ENCODE peak calls at places on chromosomes 2 and 18, in six cellular contexts. One of them, this sample, is unnamed.

GRCh38 chr2:24577481-24577880 is 86.4 kb downstream of the NCOA1 start:
- DNase-seq in GM23338: no peak
- DNase-seq in HCT116: no peak
- DNase-seq in A549: no peak
- DNase-seq in K562: no peak
- DNase-seq in Panc1: no peak
- DNase-seq in this sample: no peak

GRCh38 chr18:13217466-13217961 is 1.0 kb upstream of the LDLRAD4 start:
- DNase-seq in Panc1: no peak
- DNase-seq in GM23338: peak
- DNase-seq in A549: no peak
- DNase-seq in K562: peak
- DNase-seq in HCT116: no peak
- DNase-seq in this sample: peak

GRCh38 chr2:197445746-197446145 is 7.6 kb upstream of the COQ10B start:
- DNase-seq in HCT116: no peak
- DNase-seq in GM23338: no peak
- DNase-seq in A549: no peak
- DNase-seq in Panc1: no peak
- DNase-seq in K562: no peak
- DNase-seq in this sample: no peak

GRCh38 chr2:102932521-102932920 is 170.7 kb downstream of the TMEM182 start:
- DNase-seq in K562: no peak
- DNase-seq in Panc1: no peak
- DNase-seq in HCT116: no peak
- DNase-seq in A549: no peak
- DNase-seq in GM23338: no peak
- DNase-seq in this sample: no peak

GRCh38 chr18:35174093-35174731 is 66.6 kb upstream of the ZNF397 start:
- DNase-seq in A549: no peak
- DNase-seq in Panc1: no peak
- DNase-seq in GM23338: peak
- DNase-seq in K562: peak
- DNase-seq in HCT116: no peak
- DNase-seq in this sample: peak

GRCh38 chr2:23566236-23567142 is 181.5 kb downstream of the KLHL29 start:
- DNase-seq in Panc1: no peak
- DNase-seq in A549: peak
- DNase-seq in K562: peak
- DNase-seq in HCT116: no peak
- DNase-seq in GM23338: peak
- DNase-seq in this sample: no peak

GRCh38 chr2:212901604-212902275 is 249.7 kb downstream of the IKZF2 start:
- DNase-seq in Panc1: no peak
- DNase-seq in K562: no peak
- DNase-seq in GM23338: no peak
- DNase-seq in HCT116: no peak
- DNase-seq in A549: no peak
- DNase-seq in this sample: no peak

GRCh38 chr2:142180820-142181533 is 50.2 kb upstream of the LRP1B start:
- DNase-seq in K562: no peak
- DNase-seq in A549: no peak
- DNase-seq in HCT116: peak
- DNase-seq in Panc1: no peak
- DNase-seq in GM23338: peak
- DNase-seq in this sample: no peak

GRCh38 chr2:237243487-237243886 is 157.8 kb downstream of the COPS8 start:
- DNase-seq in HCT116: no peak
- DNase-seq in Panc1: no peak
- DNase-seq in GM23338: no peak
- DNase-seq in A549: no peak
- DNase-seq in K562: no peak
- DNase-seq in this sample: no peak

GRCh38 chr2:193240752-193241151 is 1046.0 kb upstream of the TMEFF2 start:
- DNase-seq in Panc1: no peak
- DNase-seq in A549: no peak
- DNase-seq in GM23338: peak
- DNase-seq in K562: no peak
- DNase-seq in HCT116: no peak
- DNase-seq in this sample: no peak

GRCh38 chr2:46857871-46858696 is 57.5 kb downstream of the MCFD2 start:
- DNase-seq in Panc1: no peak
- DNase-seq in HCT116: no peak
- DNase-seq in A549: no peak
- DNase-seq in K562: peak
- DNase-seq in GM23338: no peak
- DNase-seq in this sample: no peak

GRCh38 chr18:72543362-72544055 is 633 bp downstream of the CBLN2 start:
- DNase-seq in GM23338: peak
- DNase-seq in HCT116: no peak
- DNase-seq in A549: no peak
- DNase-seq in K562: no peak
- DNase-seq in Panc1: no peak
- DNase-seq in this sample: no peak

GRCh38 chr2:240258685-240259084 is 118.2 kb upstream of the OTOS start:
- DNase-seq in GM23338: no peak
- DNase-seq in K562: no peak
- DNase-seq in HCT116: no peak
- DNase-seq in A549: no peak
- DNase-seq in Panc1: no peak
- DNase-seq in this sample: no peak

GRCh38 chr2:212097001-212097400 is 441.6 kb downstream of the ERBB4 start:
- DNase-seq in HCT116: no peak
- DNase-seq in K562: no peak
- DNase-seq in Panc1: no peak
- DNase-seq in GM23338: no peak
- DNase-seq in A549: no peak
- DNase-seq in this sample: no peak

GRCh38 chr18:7524786-7525185 is 42.3 kb upstream of the PTPRM start:
- DNase-seq in GM23338: no peak
- DNase-seq in K562: no peak
- DNase-seq in Panc1: no peak
- DNase-seq in A549: no peak
- DNase-seq in HCT116: no peak
- DNase-seq in this sample: no peak

GRCh38 chr2:5373200-5373599 is 319.0 kb upstream of the SOX11 start:
- DNase-seq in GM23338: peak
- DNase-seq in HCT116: no peak
- DNase-seq in K562: peak
- DNase-seq in A549: no peak
- DNase-seq in Panc1: no peak
- DNase-seq in this sample: no peak
- TF ChIP-seq REST in GM23338: no peak
- TF ChIP-seq REST in HCT116: no peak
- TF ChIP-seq REST in K562: no peak
- TF ChIP-seq REST in A549: no peak
- TF ChIP-seq REST in Panc1: no peak
- TF ChIP-seq REST in this sample: no peak

GRCh38 chr18:26415041-26415440 is 133.3 kb downstream of the KCTD1 start:
- DNase-seq in K562: no peak
- DNase-seq in A549: no peak
- DNase-seq in GM23338: peak
- DNase-seq in HCT116: no peak
- DNase-seq in Panc1: no peak
- DNase-seq in this sample: no peak

GRCh38 chr18:26418225-26418624 is 130.1 kb downstream of the KCTD1 start:
- DNase-seq in Panc1: no peak
- DNase-seq in HCT116: no peak
- DNase-seq in A549: no peak
- DNase-seq in GM23338: no peak
- DNase-seq in K562: no peak
- DNase-seq in this sample: no peak

GRCh38 chr18:26416652-26417150 is 131.7 kb downstream of the KCTD1 start:
- DNase-seq in K562: no peak
- DNase-seq in Panc1: no peak
- DNase-seq in GM23338: no peak
- DNase-seq in A549: no peak
- DNase-seq in HCT116: no peak
- DNase-seq in this sample: no peak

GRCh38 chr18:26415631-26416030 is 132.7 kb downstream of the KCTD1 start:
- DNase-seq in HCT116: no peak
- DNase-seq in K562: no peak
- DNase-seq in Panc1: no peak
- DNase-seq in A549: no peak
- DNase-seq in GM23338: no peak
- DNase-seq in this sample: no peak

DNA sequence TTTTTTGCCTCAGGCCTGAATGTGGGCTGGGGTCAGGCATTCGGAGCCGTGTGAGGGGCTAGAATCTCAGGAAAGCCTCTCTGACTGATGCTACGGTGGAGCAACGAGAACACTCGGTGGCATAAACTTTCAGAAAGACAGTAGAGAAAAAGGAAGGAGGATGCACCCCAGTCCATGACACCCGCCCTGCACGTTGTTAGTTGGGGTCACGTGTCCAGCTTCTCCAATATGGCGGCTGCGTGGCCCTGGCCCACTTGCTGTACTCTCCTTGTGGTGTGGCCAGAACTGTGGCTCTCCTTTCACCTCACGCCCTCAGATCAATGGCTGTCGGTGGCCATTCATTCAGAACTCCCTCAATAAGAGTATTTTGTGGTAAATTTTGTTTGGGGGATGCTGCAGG is 131.2 kb downstream of the KCTD1 start:
- DNase-seq in HCT116: no peak
- DNase-seq in A549: no peak
- DNase-seq in GM23338: no peak
- DNase-seq in K562: peak
- DNase-seq in Panc1: no peak
- DNase-seq in this sample: no peak
- TF ChIP-seq REST in HCT116: no peak
- TF ChIP-seq REST in A549: no peak
- TF ChIP-seq REST in GM23338: no peak
- TF ChIP-seq REST in K562: no peak
- TF ChIP-seq REST in Panc1: no peak
- TF ChIP-seq REST in this sample: no peak

GRCh38 chr2:201149064-201149820 is 33.3 kb downstream of the CFLAR start:
- DNase-seq in A549: peak
- DNase-seq in GM23338: no peak
- DNase-seq in K562: no peak
- DNase-seq in Panc1: no peak
- DNase-seq in HCT116: peak
- DNase-seq in this sample: no peak
- TF ChIP-seq REST in A549: no peak
- TF ChIP-seq REST in GM23338: no peak
- TF ChIP-seq REST in K562: no peak
- TF ChIP-seq REST in Panc1: no peak
- TF ChIP-seq REST in HCT116: no peak
- TF ChIP-seq REST in this sample: no peak

GRCh38 chr18:79569720-79570119 is 109.9 kb upstream of the CTDP1 start:
- DNase-seq in Panc1: no peak
- DNase-seq in HCT116: no peak
- DNase-seq in GM23338: no peak
- DNase-seq in K562: no peak
- DNase-seq in A549: no peak
- DNase-seq in this sample: no peak

GRCh38 chr18:79570266-79571201 is 109.1 kb upstream of the CTDP1 start:
- DNase-seq in GM23338: no peak
- DNase-seq in K562: no peak
- DNase-seq in Panc1: no peak
- DNase-seq in HCT116: peak
- DNase-seq in A549: no peak
- DNase-seq in this sample: peak

GRCh38 chr18:79572093-79572780 is 107.4 kb upstream of the CTDP1 start:
- DNase-seq in HCT116: no peak
- DNase-seq in K562: no peak
- DNase-seq in A549: no peak
- DNase-seq in Panc1: no peak
- DNase-seq in GM23338: no peak
- DNase-seq in this sample: no peak

GRCh38 chr18:79572848-79573451 is 106.7 kb upstream of the CTDP1 start:
- DNase-seq in K562: no peak
- DNase-seq in Panc1: no peak
- DNase-seq in HCT116: no peak
- DNase-seq in A549: no peak
- DNase-seq in GM23338: no peak
- DNase-seq in this sample: no peak

DNA sequence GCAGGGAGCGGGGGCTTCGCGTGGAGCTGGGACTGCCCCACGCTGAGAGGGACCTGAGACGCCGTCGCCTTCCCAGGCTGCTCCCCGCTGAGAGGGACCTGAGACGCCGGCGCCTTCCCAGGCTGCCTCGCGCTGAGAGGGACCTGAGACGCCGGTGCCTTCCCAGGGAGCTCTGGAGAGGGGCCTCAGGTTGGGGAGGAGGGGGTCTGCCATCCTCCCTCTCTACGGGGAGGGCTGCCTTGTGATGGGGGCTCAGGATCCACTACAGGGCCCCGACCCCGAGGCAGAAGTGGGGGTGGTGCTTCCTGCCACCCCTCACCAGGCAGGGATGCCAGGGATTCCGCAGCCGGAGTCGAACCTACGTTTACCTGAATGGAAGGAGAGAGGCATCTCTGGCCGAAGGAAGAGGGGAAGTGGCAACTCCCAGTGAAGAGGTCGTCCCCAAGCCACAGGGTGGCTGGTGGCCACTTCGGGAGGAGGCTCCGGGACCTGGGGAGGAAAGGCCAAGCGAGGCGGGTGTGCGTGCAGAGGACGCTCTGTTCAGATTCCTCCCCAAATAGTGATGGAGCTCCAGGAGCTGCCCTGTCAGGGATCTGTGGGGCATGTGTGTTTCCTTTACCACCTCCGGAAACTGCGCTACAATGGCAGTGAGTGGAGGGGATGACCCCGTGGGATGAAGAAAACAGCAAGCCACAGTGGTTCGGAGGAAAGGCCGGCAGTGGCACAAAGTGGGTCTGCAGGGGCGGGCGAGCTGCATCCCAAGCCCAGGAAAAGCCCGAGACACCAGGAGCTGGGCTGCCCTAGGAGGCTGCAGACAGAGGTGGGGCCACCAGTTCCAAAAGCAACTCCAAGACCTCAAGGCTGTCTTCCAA is 108.1 kb upstream of the CTDP1 start:
- DNase-seq in A549: no peak
- DNase-seq in HCT116: peak
- DNase-seq in Panc1: no peak
- DNase-seq in GM23338: no peak
- DNase-seq in K562: no peak
- DNase-seq in this sample: no peak
- TF ChIP-seq REST in A549: no peak
- TF ChIP-seq REST in HCT116: no peak
- TF ChIP-seq REST in Panc1: no peak
- TF ChIP-seq REST in GM23338: no peak
- TF ChIP-seq REST in K562: no peak
- TF ChIP-seq REST in this sample: no peak